ENCODE peak calls at places on chromosome 18, in nine cellular contexts. One of them, this sample, is unnamed.

GRCh38 chr18:3540805-3541548 is 91.0 kb downstream of the TGIF1 start:
- DNase-seq in NCI-H2227 treated with DMSO at 0.1 percent for 48 hours: no peak
- DNase-seq in GM18507: no peak
- DNase-seq in heart right ventricle: no peak
- DNase-seq in upper lobe of right lung: no peak
- DNase-seq in GM20000: no peak
- DNase-seq in HTR-8/SVneo: no peak
- DNase-seq in GM12865: no peak
- DNase-seq in lower lobe of right lung: no peak
- DNase-seq in this sample: no peak

GRCh38 chr18:65215865-65216466 is 534.8 kb upstream of the CDH7 start:
- DNase-seq in NCI-H2227 treated with DMSO at 0.1 percent for 48 hours: peak; percentile 14
- DNase-seq in GM18507: no peak
- DNase-seq in heart right ventricle: no peak
- DNase-seq in upper lobe of right lung: no peak
- DNase-seq in GM20000: no peak
- DNase-seq in HTR-8/SVneo: no peak
- DNase-seq in GM12865: no peak
- DNase-seq in lower lobe of right lung: no peak
- DNase-seq in this sample: no peak

GRCh38 chr18:9417081-9417841 is 58.1 kb upstream of the RALBP1 start:
- DNase-seq in NCI-H2227 treated with DMSO at 0.1 percent for 48 hours: peak; percentile 52
- DNase-seq in GM18507: no peak
- DNase-seq in heart right ventricle: no peak
- DNase-seq in upper lobe of right lung: no peak
- DNase-seq in GM20000: no peak
- DNase-seq in HTR-8/SVneo: no peak
- DNase-seq in GM12865: no peak
- DNase-seq in lower lobe of right lung: peak; percentile 60
- DNase-seq in this sample: no peak

GRCh38 chr18:64132871-64133270 is 16.0 kb downstream of the LINC00305 start:
- DNase-seq in NCI-H2227 treated with DMSO at 0.1 percent for 48 hours: no peak
- DNase-seq in GM18507: no peak
- DNase-seq in heart right ventricle: no peak
- DNase-seq in upper lobe of right lung: no peak
- DNase-seq in GM20000: no peak
- DNase-seq in HTR-8/SVneo: no peak
- DNase-seq in GM12865: no peak
- DNase-seq in lower lobe of right lung: no peak
- DNase-seq in this sample: no peak

GRCh38 chr18:23627325-23627724 is 35.4 kb downstream of the ANKRD29 start:
- DNase-seq in NCI-H2227 treated with DMSO at 0.1 percent for 48 hours: peak; percentile 9
- DNase-seq in GM18507: no peak
- DNase-seq in heart right ventricle: no peak
- DNase-seq in upper lobe of right lung: no peak
- DNase-seq in GM20000: no peak
- DNase-seq in HTR-8/SVneo: peak; percentile 40
- DNase-seq in GM12865: no peak
- DNase-seq in lower lobe of right lung: no peak
- DNase-seq in this sample: no peak

GRCh38 chr18:68147728-68148127 is 567.2 kb downstream of the TMX3 start:
- DNase-seq in NCI-H2227 treated with DMSO at 0.1 percent for 48 hours: peak; percentile 20
- DNase-seq in GM18507: no peak
- DNase-seq in heart right ventricle: no peak
- DNase-seq in upper lobe of right lung: no peak
- DNase-seq in GM20000: no peak
- DNase-seq in HTR-8/SVneo: no peak
- DNase-seq in GM12865: no peak
- DNase-seq in lower lobe of right lung: no peak
- DNase-seq in this sample: no peak

GRCh38 chr18:10490401-10491289 is 35.2 kb upstream of the NAPG start:
- DNase-seq in NCI-H2227 treated with DMSO at 0.1 percent for 48 hours: no peak
- DNase-seq in GM18507: peak; percentile 44
- DNase-seq in heart right ventricle: peak; percentile 19
- DNase-seq in upper lobe of right lung: no peak
- DNase-seq in GM20000: peak; percentile 75
- DNase-seq in HTR-8/SVneo: no peak
- DNase-seq in GM12865: peak; percentile 80
- DNase-seq in lower lobe of right lung: no peak
- DNase-seq in this sample: peak; percentile 72

GRCh38 chr18:48979944-48980890 is 29.5 kb upstream of the SMAD7 start:
- DNase-seq in NCI-H2227 treated with DMSO at 0.1 percent for 48 hours: no peak
- DNase-seq in GM18507: no peak
- DNase-seq in heart right ventricle: no peak
- DNase-seq in upper lobe of right lung: no peak
- DNase-seq in GM20000: no peak
- DNase-seq in HTR-8/SVneo: no peak
- DNase-seq in GM12865: no peak
- DNase-seq in lower lobe of right lung: no peak
- DNase-seq in this sample: no peak

GRCh38 chr18:25230658-25231326 is 121.2 kb downstream of the ZNF521 start:
- DNase-seq in NCI-H2227 treated with DMSO at 0.1 percent for 48 hours: no peak
- DNase-seq in GM18507: no peak
- DNase-seq in heart right ventricle: peak; percentile 81
- DNase-seq in upper lobe of right lung: no peak
- DNase-seq in GM20000: no peak
- DNase-seq in HTR-8/SVneo: no peak
- DNase-seq in GM12865: peak; percentile 47
- DNase-seq in lower lobe of right lung: peak; percentile 47
- DNase-seq in this sample: no peak

GRCh38 chr18:814300-815084 is 2.5 kb upstream of the YES1 start:
- DNase-seq in NCI-H2227 treated with DMSO at 0.1 percent for 48 hours: no peak
- DNase-seq in GM18507: no peak
- DNase-seq in heart right ventricle: no peak
- DNase-seq in upper lobe of right lung: no peak
- DNase-seq in GM20000: no peak
- DNase-seq in HTR-8/SVneo: no peak
- DNase-seq in GM12865: no peak
- DNase-seq in lower lobe of right lung: no peak
- DNase-seq in this sample: no peak

This sample was measured in GM13977.